ENCODE peak calls at places on chromosomes 1 and 21, in eight cellular contexts. L is HEK293T, N is mesenteric fat pad, B is AG09319, R is T-helper 9 cell, D is heart right ventricle, Y is OCI-LY7, W is activated gamma-delta T cell treated with Interleukin-2 at 50 U/mL for 16 hours. O is an unnamed sample.

GRCh38 chr1:199867601-199868000 is 159.9 kb upstream of the NR5A2 start:
- DNase-seq in W (no peak), R (no peak), L (no peak), D (no peak), N (no peak), Y (no peak), B (no peak), O (peak)

GRCh38 chr1:30536530-30536929 is 186.9 kb downstream of the MATN1 start:
- DNase-seq in Y (no peak), N (no peak), W (no peak), L (no peak), R (no peak), D (no peak), B (no peak), O (no peak)

GRCh38 chr1:115668579-115668978 is 26.8 kb downstream of the VANGL1 start:
- DNase-seq in B (no peak), R (no peak), D (no peak), L (no peak), W (no peak), N (no peak), Y (no peak), O (no peak)

GRCh38 chr1:53078333-53079101 is 16.5 kb downstream of the PODN start:
- DNase-seq in N (no peak), B (no peak), D (peak), W (no peak), L (no peak), Y (no peak), R (no peak), O (no peak)

GRCh38 chr21:41348434-41348833 is 13.4 kb upstream of the MX2 start:
- DNase-seq in N (no peak), B (no peak), W (no peak), L (no peak), D (no peak), R (no peak), Y (no peak), O (no peak)

GRCh38 chr1:233097546-233098254 is 147.3 kb downstream of the NTPCR start:
- DNase-seq in D (no peak), W (no peak), L (no peak), R (no peak), Y (no peak), N (no peak), B (no peak), O (no peak)

GRCh38 chr1:228000836-228001563 is 5.8 kb upstream of the WNT3A start:
- DNase-seq in D (no peak), R (no peak), N (peak), Y (no peak), L (no peak), B (no peak), W (peak), O (no peak)

GRCh38 chr1:76833856-76834255 is 33.4 kb upstream of the ST6GALNAC5 start:
- DNase-seq in D (no peak), N (no peak), B (no peak), R (no peak), W (no peak), L (no peak), Y (no peak), O (no peak)

GRCh38 chr1:3746389-3746783 is 5.9 kb upstream of the CCDC27 start:
- DNase-seq in R (no peak), Y (no peak), L (no peak), N (no peak), D (no peak), B (no peak), W (no peak), O (no peak)

GRCh38 chr1:30413111-30413440 is 310.3 kb downstream of the MATN1 start:
- DNase-seq in R (no peak), L (no peak), Y (no peak), N (no peak), W (no peak), B (no peak), D (no peak), O (no peak)

GRCh38 chr1:159845751-159846531 is 16.5 kb downstream of the VSIG8 start:
- DNase-seq in N (no peak), D (no peak), B (no peak), L (no peak), R (no peak), W (no peak), Y (no peak), O (no peak)

GRCh38 chr1:31954607-31955283 is 16.6 kb upstream of the PTP4A2 start:
- DNase-seq in B (peak), D (peak), L (no peak), W (no peak), N (peak), R (no peak), Y (no peak), O (peak)

GRCh38 chr21:44086636-44087425 is 20.4 kb upstream of the PWP2 start:
- DNase-seq in D (no peak), W (no peak), R (no peak), N (peak), L (no peak), Y (no peak), B (no peak), O (no peak)

GRCh38 chr1:54582566-54583306 is 34.7 kb downstream of the ACOT11 start:
- DNase-seq in L (no peak), N (no peak), Y (no peak), R (no peak), D (no peak), W (no peak), B (no peak), O (no peak)

GRCh38 chr1:36352141-36352909 is 28.9 kb upstream of the EVA1B start:
- DNase-seq in R (no peak), N (no peak), W (no peak), Y (no peak), L (no peak), B (no peak), D (no peak), O (peak)

GRCh38 chr1:150268342-150268705 is 492 bp downstream of the APH1A start:
- DNase-seq in B (no peak), D (no peak), N (no peak), R (peak), W (peak), Y (peak), L (peak), O (no peak)

GRCh38 chr1:161096514-161096913 is 1.6 kb upstream of the KLHDC9 start:
- DNase-seq in Y (no peak), L (no peak), B (no peak), N (peak), W (no peak), D (no peak), R (no peak), O (no peak)

GRCh38 chr21:46622226-46622625 is 13.2 kb upstream of the PRMT2 start:
- DNase-seq in D (no peak), B (no peak), L (no peak), N (no peak), W (peak), Y (no peak), R (no peak), O (no peak)

GRCh38 chr1:58773406-58773840 is 10.4 kb downstream of the JUN start:
- DNase-seq in W (no peak), L (no peak), D (peak), R (no peak), N (no peak), B (no peak), Y (peak), O (peak)

GRCh38 chr1:115129071-115129640 is 39.9 kb upstream of the TSPAN2 start:
- DNase-seq in Y (no peak), W (no peak), L (no peak), D (no peak), B (no peak), R (no peak), N (no peak), O (no peak)

GRCh38 chr1:16017461-16018303 is at the start of gene HSPB7:
- DNase-seq in D (peak), W (no peak), Y (peak), R (no peak), B (peak), N (peak), L (peak), O (no peak)

GRCh38 chr1:76158126-76158525 is 83.6 kb downstream of the ST6GALNAC3 start:
- DNase-seq in Y (no peak), N (no peak), W (no peak), D (no peak), B (no peak), L (no peak), R (no peak), O (no peak)

GRCh38 chr1:15344800-15345710 is 64.6 kb upstream of the EFHD2 start:
- DNase-seq in D (no peak), L (no peak), B (no peak), R (no peak), W (no peak), Y (no peak), N (no peak), O (no peak)

GRCh38 chr1:24575905-24576587 is 20.2 kb downstream of the NCMAP start:
- DNase-seq in D (peak), W (no peak), Y (no peak), R (no peak), L (no peak), B (no peak), N (no peak), O (no peak)

GRCh38 chr1:179144621-179145020 is 62.8 kb downstream of the TOR3A start:
- DNase-seq in W (no peak), D (no peak), N (no peak), R (no peak), Y (no peak), L (no peak), B (no peak), O (no peak)

O was measured in A673.